ENCODE peak calls at places on chromosomes 13 and 19, in five cellular contexts. H is colonic mucosa; O is breast epithelium; S is CD8-positive, alpha-beta T cell; I is psoas muscle. Z is an unnamed sample.

GRCh38 chr13:44974056-44974798 is 15.0 kb downstream of the NUFIP1 start:
- DNase-seq in S (no peak), O (no peak), I (no peak), H (no peak), Z (peak; percentile 51)

GRCh38 chr13:96130818-96131217 is 40.9 kb downstream of the HS6ST3 start:
- DNase-seq in S (no peak), O (no peak), H (no peak), I (no peak), Z (no peak)

GRCh38 chr19:38669532-38669931 is 22.1 kb downstream of the ACTN4 start:
- DNase-seq in O (no peak), H (no peak), S (peak; percentile 50), I (no peak), Z (no peak)

GRCh38 chr19:44954278-44954648 is 917 bp upstream of the CLPTM1 start:
- DNase-seq in O (no peak), S (no peak), I (no peak), H (no peak), Z (no peak)

GRCh38 chr13:58879114-58879513 is 1247.6 kb downstream of the PCDH17 start:
- DNase-seq in H (no peak), S (no peak), I (no peak), O (no peak), Z (no peak)

GRCh38 chr13:47598340-47598911 is 402.6 kb downstream of the SUCLA2 start:
- DNase-seq in O (no peak), I (no peak), H (no peak), S (no peak), Z (no peak)

GRCh38 chr19:45920458-45920857 is 5.9 kb upstream of the NANOS2 start:
- DNase-seq in H (no peak), I (no peak), O (no peak), S (no peak), Z (no peak)

GRCh38 chr19:56383826-56384605 is 9.3 kb downstream of the ZNF582 start:
- DNase-seq in O (no peak), I (no peak), S (no peak), H (no peak), Z (no peak)

GRCh38 chr13:74243637-74244526 is 109.7 kb upstream of the KLF12 start:
- DNase-seq in S (peak; percentile 11), O (no peak), H (no peak), I (no peak), Z (no peak)

GRCh38 chr19:49830766-49831165 is 12.7 kb downstream of the MED25 start:
- DNase-seq in H (no peak), I (no peak), S (no peak), O (no peak), Z (peak; percentile 49)

GRCh38 chr13:47901451-47901850 is 99.6 kb downstream of the SUCLA2 start:
- DNase-seq in H (no peak), I (no peak), O (no peak), S (no peak), Z (no peak)

GRCh38 chr19:34172661-34173144 is 399 bp downstream of the LSM14A start:
- DNase-seq in H (no peak), O (no peak), I (peak; percentile 41), S (peak; percentile 34), Z (no peak)

GRCh38 chr19:52170863-52171320 is 529 bp downstream of the ZNF836 start:
- DNase-seq in I (peak; percentile 31), H (peak; percentile 32), O (no peak), S (no peak), Z (peak; percentile 34)

GRCh38 chr13:106355866-106356265 is 179.6 kb downstream of the EFNB2 start:
- DNase-seq in I (no peak), S (no peak), H (no peak), O (no peak), Z (no peak)

GRCh38 chr13:51246411-51247298 is 24.5 kb downstream of the FAM124A start:
- DNase-seq in H (no peak), O (peak; percentile 47), S (no peak), I (no peak), Z (peak; percentile 39)

GRCh38 chr19:40398417-40399056 is 8.6 kb upstream of the HIPK4 start:
- DNase-seq in S (peak; percentile 81), I (no peak), H (peak; percentile 78), O (peak; percentile 82), Z (peak; percentile 79)

GRCh38 chr13:50353651-50354415 is 338.6 kb downstream of the KCNRG start:
- DNase-seq in O (no peak), S (no peak), I (no peak), H (no peak), Z (no peak)

GRCh38 chr13:24215007-24215633 is 54.6 kb downstream of the SPATA13 start:
- DNase-seq in S (no peak), O (no peak), I (no peak), H (no peak), Z (no peak)

GRCh38 chr19:11191934-11192333 is 5.4 kb downstream of the KANK2 start:
- DNase-seq in I (no peak), H (no peak), O (no peak), S (no peak), Z (no peak)

GRCh38 chr19:38587562-38587961 is 30.2 kb downstream of the MAP4K1 start:
- DNase-seq in I (no peak), H (no peak), O (no peak), S (no peak), Z (no peak)

GRCh38 chr19:6062274-6062673 is 48.0 kb downstream of the RFX2 start:
- DNase-seq in H (peak; percentile 73), I (peak; percentile 50), O (peak; percentile 33), S (peak; percentile 63), Z (peak; percentile 61)

GRCh38 chr13:47277774-47278173 is 380.9 kb upstream of the HTR2A start:
- DNase-seq in O (no peak), I (no peak), S (no peak), H (no peak), Z (no peak)

GRCh38 chr13:112251930-112252585 is 124.1 kb upstream of the SPACA7 start:
- DNase-seq in S (no peak), O (no peak), I (no peak), H (peak; percentile 6), Z (no peak)

GRCh38 chr13:40664100-40665060 is 2.1 kb downstream of the FOXO1 start:
- DNase-seq in I (peak; percentile 88), H (peak; percentile 87), O (peak; percentile 55), S (peak; percentile 73), Z (peak; percentile 94)

GRCh38 chr19:48444129-48444932 is 1.5 kb upstream of the GRWD1 start:
- DNase-seq in I (no peak), O (no peak), H (no peak), S (no peak), Z (no peak)

GRCh38 chr13:97233499-97233898 is 11.4 kb downstream of the MBNL2 start:
- DNase-seq in H (no peak), S (no peak), O (no peak), I (no peak), Z (no peak)

GRCh38 chr13:88022826-88023225 is 351.7 kb downstream of the SLITRK5 start:
- DNase-seq in H (no peak), O (no peak), I (no peak), S (no peak), Z (no peak)

GRCh38 chr19:19602713-19603320 is 15.7 kb downstream of the PBX4 start:
- DNase-seq in H (no peak), O (no peak), I (no peak), S (no peak), Z (no peak)

GRCh38 chr13:61546911-61547310 is 131.3 kb upstream of the PCDH20 start:
- DNase-seq in S (no peak), I (no peak), H (no peak), O (no peak), Z (no peak)

GRCh38 chr19:38213911-38214625 is 10.0 kb downstream of the DPF1 start:
- DNase-seq in S (peak; percentile 83), I (no peak), O (no peak), H (no peak), Z (no peak)

GRCh38 chr19:30272554-30272953 is 99.6 kb upstream of the ZNF536 start:
- DNase-seq in H (no peak), S (no peak), I (no peak), O (no peak), Z (no peak)

GRCh38 chr19:3027981-3028304 is 1.1 kb downstream of the TLE2 start:
- DNase-seq in O (no peak), S (no peak), I (no peak), H (no peak), Z (no peak)
- H3K27me3 ChIP-seq in O (no peaks in the 10 kb centered on the region), S (no peaks in the 10 kb centered on the region), I (no peaks in the 10 kb centered on the region), H (no peaks in the 10 kb centered on the region), Z (no peaks in the 10 kb centered on the region)

GRCh38 chr19:42117076-42117475 is 15.2 kb downstream of the POU2F2 start:
- DNase-seq in H (no peak), O (no peak), S (no peak), I (no peak), Z (no peak)

GRCh38 chr19:42115219-42115618 is 17.0 kb downstream of the POU2F2 start:
- DNase-seq in I (no peak), O (no peak), H (no peak), S (no peak), Z (no peak)

GRCh38 chr19:42114412-42114811 is 17.8 kb downstream of the POU2F2 start:
- DNase-seq in I (no peak), O (no peak), S (no peak), H (no peak), Z (no peak)

GRCh38 chr19:42115705-42116104 is 16.5 kb downstream of the POU2F2 start:
- DNase-seq in H (no peak), S (no peak), O (no peak), I (no peak), Z (no peak)

GRCh38 chr19:42116308-42117075 is 15.8 kb downstream of the POU2F2 start:
- DNase-seq in I (no peak), S (no peak), H (no peak), O (no peak), Z (no peak)
- H3K27ac ChIP-seq in I (no peak overlapping the region), S (no peak overlapping the region), H (no peak overlapping the region), O (no peak overlapping the region), Z (no peak overlapping the region)

GRCh38 chr13:30319703-30320102 is 12.4 kb upstream of the KATNAL1 start:
- DNase-seq in I (no peak), S (no peak), O (no peak), H (no peak), Z (peak; percentile 65)

GRCh38 chr13:30325668-30326067 is 18.3 kb upstream of the KATNAL1 start:
- DNase-seq in O (no peak), H (no peak), S (no peak), I (no peak), Z (no peak)

GRCh38 chr13:30323524-30323923 is 16.2 kb upstream of the KATNAL1 start:
- DNase-seq in S (no peak), I (no peak), O (no peak), H (no peak), Z (no peak)

GRCh38 chr13:30319130-30319529 is 11.8 kb upstream of the KATNAL1 start:
- DNase-seq in I (no peak), H (no peak), S (no peak), O (no peak), Z (no peak)

DNA sequence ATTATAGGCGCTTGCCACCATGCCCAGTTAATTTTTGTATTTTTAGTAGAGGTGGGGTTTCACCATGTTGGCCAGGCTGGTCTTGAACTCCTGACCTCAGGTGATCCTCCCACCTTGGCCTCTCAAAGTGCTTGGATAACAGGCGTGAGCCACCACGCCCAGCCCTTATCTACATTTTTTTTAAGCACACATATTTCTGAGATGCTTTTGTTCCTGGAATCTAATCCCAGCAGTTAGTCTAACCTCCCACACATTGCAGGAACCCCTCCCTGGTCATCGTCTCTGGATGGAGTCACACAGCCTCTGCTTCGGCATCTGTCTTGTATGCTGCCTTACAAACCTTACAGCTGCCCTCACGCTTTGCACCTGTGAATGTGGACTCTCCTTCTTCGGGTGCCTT is 15.1 kb upstream of the KATNAL1 start:
- DNase-seq in H (no peak), I (no peak), O (no peak), S (no peak), Z (no peak)
- H3K27me3 ChIP-seq in H (no peaks in the 10 kb centered on the region), I (no peaks in the 10 kb centered on the region), O (no peaks in the 10 kb centered on the region), S (no peaks in the 10 kb centered on the region), Z (no peaks in the 10 kb centered on the region)

GRCh38 chr13:83810136-83810535 is 72.1 kb downstream of the SLITRK1 start:
- DNase-seq in O (no peak), H (no peak), I (no peak), S (no peak), Z (no peak)
- H3K27ac ChIP-seq in O (no peak overlapping the region), H (no peak overlapping the region), I (no peak overlapping the region), S (no peak overlapping the region), Z (no peak overlapping the region)